ENCODE peak calls at places on chromosomes 6 and 20, in five cellular contexts. U is pancreas, S is PC-9, J is left ventricle myocardium inferior, N is lung. Z is an unnamed sample.

GRCh38 chr6:132165677-132166076 is 214.5 kb upstream of the CCN2 start:
- DNase-seq in U (no peak), S (no peak), J (no peak), N (no peak), Z (no peak)

GRCh38 chr6:13605634-13606033 is 9.5 kb upstream of the NOL7 start:
- DNase-seq in U (no peak), S (no peak), J (no peak), N (no peak), Z (no peak)

GRCh38 chr20:16271450-16271849 is 301.8 kb downstream of the KIF16B start:
- DNase-seq in U (no peak), S (no peak), J (no peak), N (no peak), Z (no peak)

GRCh38 chr6:55603987-55604386 is 25.0 kb upstream of the HMGCLL1 start:
- DNase-seq in U (no peak), S (no peak), J (no peak), N (no peak), Z (no peak)

GRCh38 chr6:109660526-109660925 is 30.5 kb downstream of the AK9 start:
- DNase-seq in U (no peak), S (no peak), J (no peak), N (no peak), Z (no peak)

GRCh38 chr6:128327890-128328289 is 192.5 kb downstream of the PTPRK start:
- DNase-seq in U (no peak), S (no peak), J (no peak), N (no peak), Z (no peak)

GRCh38 chr6:88165877-88166492 is at the start of gene CNR1:
- DNase-seq in U (peak; percentile 22), S (no peak), J (peak; percentile 35), N (peak; percentile 79), Z (no peak)

GRCh38 chr6:116239256-116239655 is 14.6 kb downstream of the TSPYL4 start:
- DNase-seq in U (no peak), S (no peak), J (no peak), N (no peak), Z (no peak)

GRCh38 chr6:24666097-24666615 is 543 bp downstream of the TDP2 start:
- DNase-seq in U (peak; percentile 47), S (peak; percentile 24), J (peak; percentile 26), N (peak; percentile 42), Z (no peak)

GRCh38 chr6:57267586-57268293 is 45.6 kb upstream of the RAB23 start:
- DNase-seq in U (no peak), S (peak; percentile 69), J (no peak), N (peak; percentile 48), Z (no peak)

GRCh38 chr20:25987073-25987927 is 290.6 kb upstream of the ZNF337 start:
- DNase-seq in U (no peak), S (peak; percentile 48), J (peak; percentile 34), N (no peak), Z (no peak)

GRCh38 chr6:69622230-69622629 is 174.6 kb downstream of the LMBRD1 start:
- DNase-seq in U (no peak), S (no peak), J (no peak), N (no peak), Z (no peak)

GRCh38 chr20:24970743-24971142 is 21.7 kb downstream of the CST7 start:
- DNase-seq in U (no peak), S (no peak), J (no peak), N (no peak), Z (no peak)

GRCh38 chr20:8670900-8671229 is 398.0 kb upstream of the PLCB4 start:
- DNase-seq in U (no peak), S (no peak), J (no peak), N (no peak), Z (no peak)

GRCh38 chr20:58649288-58650180 is 1.5 kb upstream of the STX16 start:
- DNase-seq in U (peak; percentile 35), S (no peak), J (peak; percentile 39), N (no peak), Z (no peak)

GRCh38 chr6:16837217-16837972 is 76.1 kb upstream of the ATXN1 start:
- DNase-seq in U (no peak), S (no peak), J (no peak), N (no peak), Z (no peak)

GRCh38 chr20:22819784-22820183 is 215.3 kb upstream of the SSTR4 start:
- DNase-seq in U (no peak), S (no peak), J (no peak), N (no peak), Z (no peak)

GRCh38 chr6:45156075-45156474 is 172.1 kb upstream of the RUNX2 start:
- DNase-seq in U (no peak), S (no peak), J (no peak), N (no peak), Z (no peak)
- H3K4me3 ChIP-seq in U (no peak overlapping the region), S (no peak overlapping the region), J (no peak overlapping the region), N (no peak overlapping the region), Z (no peak overlapping the region)

GRCh38 chr6:35733633-35734032 is 3.2 kb upstream of the ARMC12 start:
- DNase-seq in U (peak; percentile 72), S (no peak), J (no peak), N (no peak), Z (no peak)
- H3K27ac ChIP-seq in U (peak overlapping the region; percentile 25), S (no peak overlapping the region), J (peak overlapping the region; percentile 100), N (no peak overlapping the region), Z (peak overlapping the region; percentile 99)

DNA sequence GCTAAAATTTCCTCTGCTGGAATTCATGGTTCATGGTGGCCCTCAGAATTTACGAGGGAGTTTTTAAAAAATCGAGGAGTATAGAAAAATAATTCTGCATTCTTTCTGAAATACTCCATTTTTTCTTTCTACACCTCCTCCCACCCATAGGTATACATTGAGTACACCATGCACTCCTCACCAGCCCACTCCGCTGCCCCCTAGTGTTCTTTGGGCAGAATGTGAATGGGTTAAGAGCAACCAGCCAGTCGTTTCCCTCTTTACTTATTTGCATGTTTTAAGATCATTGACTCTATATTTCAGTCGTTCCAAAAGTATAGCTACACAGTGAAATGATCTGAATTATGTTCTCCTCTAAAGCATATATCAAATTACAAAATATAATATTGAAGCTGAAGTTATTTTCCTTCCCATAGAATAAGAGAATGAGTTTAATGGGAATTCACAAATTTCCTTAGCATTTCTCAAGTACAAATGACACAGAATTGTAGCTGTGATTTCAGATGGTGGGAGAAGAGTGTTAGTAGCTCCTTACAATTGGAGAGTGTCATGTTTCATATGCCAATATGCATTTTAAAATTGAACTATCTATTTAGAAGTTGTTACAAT is 977.7 kb upstream of the SLC35B3 start:
- DNase-seq in U (peak; percentile 29), S (no peak), J (no peak), N (no peak), Z (no peak)
- TF ChIP-seq CTCF in U (peak; percentile 41), S (peak; percentile 53), J (peak; percentile 69), N (no peak), Z (no peak)

DNA sequence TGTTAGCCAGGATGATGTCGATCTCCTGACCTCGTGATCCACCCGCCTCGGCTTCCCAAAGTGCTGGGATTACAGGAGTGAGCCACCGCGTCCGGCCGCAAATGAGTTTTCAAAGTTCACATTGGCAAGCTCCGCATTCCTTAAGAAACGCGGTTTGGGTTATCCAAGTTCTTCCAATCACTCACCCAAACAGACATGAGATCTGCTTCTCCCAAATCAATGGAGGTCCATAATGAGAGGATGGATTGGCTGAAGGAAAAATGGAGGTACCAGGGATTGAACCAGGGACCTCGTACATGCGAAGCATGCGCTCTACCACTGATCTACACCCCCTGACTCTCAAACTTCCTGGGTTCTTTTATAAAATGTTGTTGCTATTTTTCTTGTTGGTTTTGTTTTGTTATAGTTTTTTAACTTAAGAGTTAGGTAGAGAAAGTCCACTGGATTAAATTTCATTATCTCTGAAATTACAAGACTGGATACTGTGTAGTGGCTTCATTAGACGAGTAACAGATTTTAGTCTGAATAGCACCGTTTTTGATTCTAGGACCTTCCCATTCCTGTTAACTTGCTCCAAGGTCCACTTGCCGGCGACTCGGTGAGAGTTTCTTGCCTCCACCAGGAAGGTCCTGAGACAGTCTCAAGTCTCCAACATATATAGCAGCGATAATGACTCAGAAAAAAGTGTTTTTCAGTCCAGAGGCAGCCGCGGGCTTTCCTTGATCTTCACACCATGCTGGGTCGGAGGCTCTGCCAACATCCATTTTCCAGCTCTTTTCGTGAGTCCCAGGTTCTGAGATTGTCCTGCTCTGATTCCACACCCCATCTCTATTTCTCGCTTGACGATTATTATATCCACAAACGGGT is 170.2 kb downstream of the GPX5 start:
- DNase-seq in U (no peak), S (no peak), J (no peak), N (no peak), Z (no peak)
- H3K4me3 ChIP-seq in U (no peak overlapping the region), S (peak overlapping the region; percentile 58), J (peak overlapping the region; percentile 43), N (no peak overlapping the region), Z (no peak overlapping the region)

DNA sequence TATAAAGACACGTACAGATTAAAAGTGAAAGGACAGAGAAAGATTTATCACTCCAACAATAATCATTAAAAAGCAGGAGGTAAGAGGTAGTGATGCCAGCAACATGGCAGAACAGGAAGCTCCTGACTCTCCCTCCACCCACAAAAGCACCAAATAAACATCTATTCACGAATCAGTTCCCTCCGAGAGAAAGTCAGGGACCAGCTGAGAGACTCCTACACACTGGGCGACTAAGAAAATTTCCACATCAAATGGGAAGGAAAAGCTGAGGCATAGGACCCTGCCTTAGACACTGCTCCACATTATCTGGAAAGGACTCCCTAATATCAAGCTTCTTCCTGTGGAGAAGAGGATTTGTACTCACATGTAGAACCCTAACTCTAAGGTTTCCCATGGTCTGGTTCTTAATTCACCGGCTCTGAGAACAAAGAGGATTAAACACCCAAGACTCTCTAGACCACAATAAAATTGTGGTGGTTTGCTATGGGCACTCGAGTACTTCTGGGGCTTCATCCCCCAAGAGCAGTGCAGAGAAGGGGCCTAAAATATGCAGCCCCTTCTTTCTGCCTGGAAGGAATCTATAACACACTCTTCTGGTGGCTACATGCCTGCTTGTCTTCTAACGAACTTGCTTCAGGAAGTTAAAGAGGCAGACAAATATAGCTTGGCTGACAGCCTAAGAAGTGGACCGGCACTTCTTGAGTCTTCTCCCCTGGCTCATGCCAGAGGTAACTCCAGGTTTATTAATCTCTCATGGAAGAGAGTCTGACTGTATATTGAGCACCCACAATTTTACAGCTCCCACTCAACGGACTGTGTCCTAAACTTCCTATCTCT is 29.4 kb upstream of the ASF1A start:
- DNase-seq in U (no peak), S (no peak), J (no peak), N (no peak), Z (no peak)
- H3K27ac ChIP-seq in U (no peak overlapping the region), S (no peak overlapping the region), J (peak overlapping the region; percentile 18), N (no peak overlapping the region), Z (no peak overlapping the region)

GRCh38 chr6:79468587-79468986 is 68.6 kb downstream of the LCA5 start:
- DNase-seq in U (no peak), S (no peak), J (no peak), N (no peak), Z (no peak)

GRCh38 chr6:79468116-79468515 is 69.1 kb downstream of the LCA5 start:
- DNase-seq in U (no peak), S (peak; percentile 29), J (no peak), N (no peak), Z (no peak)

GRCh38 chr6:79469381-79470246 is 67.6 kb downstream of the LCA5 start:
- DNase-seq in U (no peak), S (no peak), J (no peak), N (no peak), Z (no peak)

GRCh38 chr6:79466222-79466834 is 70.9 kb downstream of the LCA5 start:
- DNase-seq in U (no peak), S (no peak), J (no peak), N (no peak), Z (no peak)

DNA sequence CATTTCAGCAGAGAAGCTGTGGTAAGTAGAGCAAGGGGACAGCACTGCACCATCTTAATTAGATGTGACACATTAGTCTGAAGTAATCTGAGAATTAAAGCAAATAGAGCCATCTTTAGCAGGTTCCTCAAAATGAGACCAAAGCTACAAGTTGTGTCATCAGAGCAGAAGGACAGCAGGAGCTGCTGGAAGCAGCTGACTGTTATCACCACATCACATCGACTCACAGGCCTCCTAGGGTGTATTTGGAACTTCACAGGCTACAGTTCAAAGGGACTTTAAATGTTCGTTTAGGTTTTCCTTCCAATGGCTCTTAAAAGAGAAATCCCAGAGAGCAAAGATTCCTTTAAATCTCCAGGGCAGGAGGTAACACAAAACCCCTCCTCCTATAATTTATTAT is 69.5 kb downstream of the LCA5 start:
- DNase-seq in U (no peak), S (no peak), J (no peak), N (no peak), Z (no peak)
- TF ChIP-seq CTCF in U (no peak), S (no peak), J (no peak), N (no peak), Z (no peak)

Z was measured in breast epithelium.